ENCODE peak calls at places on chromosome 15, in five cellular contexts. One of them, this sample, is unnamed.

GRCh38 chr15:69863446-69863845 is 234.3 kb downstream of the TLE3 start:
- DNase-seq in HepG2: no peak
- DNase-seq in A549: no peak
- DNase-seq in GM12878: no peak
- DNase-seq in K562: no peak
- DNase-seq in this sample: no peak

GRCh38 chr15:38196116-38196515 is 56.5 kb upstream of the SPRED1 start:
- DNase-seq in HepG2: no peak
- DNase-seq in A549: no peak
- DNase-seq in GM12878: no peak
- DNase-seq in K562: no peak
- DNase-seq in this sample: no peak

GRCh38 chr15:24856397-24857093 is 98.2 kb upstream of the SNRPN start:
- DNase-seq in HepG2: no peak
- DNase-seq in A549: no peak
- DNase-seq in GM12878: no peak
- DNase-seq in K562: peak; percentile 11
- DNase-seq in this sample: peak; percentile 97

GRCh38 chr15:48466825-48467224 is 135.6 kb downstream of the DUT start:
- DNase-seq in HepG2: no peak
- DNase-seq in A549: no peak
- DNase-seq in GM12878: no peak
- DNase-seq in K562: no peak
- DNase-seq in this sample: no peak

GRCh38 chr15:52252781-52253180 is 42.8 kb downstream of the MYO5C start:
- DNase-seq in HepG2: peak; percentile 35
- DNase-seq in A549: peak; percentile 91
- DNase-seq in GM12878: no peak
- DNase-seq in K562: peak; percentile 8
- DNase-seq in this sample: no peak

GRCh38 chr15:63381301-63382192 is at the start of gene CA12:
- DNase-seq in HepG2: peak; percentile 28
- DNase-seq in A549: peak; percentile 81
- DNase-seq in GM12878: no peak
- DNase-seq in K562: no peak
- DNase-seq in this sample: peak; percentile 77

GRCh38 chr15:64746921-64747320 is 28.5 kb downstream of the RBPMS2 start:
- DNase-seq in HepG2: no peak
- DNase-seq in A549: no peak
- DNase-seq in GM12878: no peak
- DNase-seq in K562: no peak
- DNase-seq in this sample: no peak

GRCh38 chr15:91866371-91866905 is 12.9 kb downstream of the SLCO3A1 start:
- DNase-seq in HepG2: no peak
- DNase-seq in A549: no peak
- DNase-seq in GM12878: no peak
- DNase-seq in K562: no peak
- DNase-seq in this sample: no peak

GRCh38 chr15:75061272-75061671 is 37.9 kb downstream of the PPCDC start:
- DNase-seq in HepG2: no peak
- DNase-seq in A549: no peak
- DNase-seq in GM12878: peak; percentile 66
- DNase-seq in K562: no peak
- DNase-seq in this sample: no peak

GRCh38 chr15:67992834-67993233 is 61.3 kb upstream of the PIAS1 start:
- DNase-seq in HepG2: no peak
- DNase-seq in A549: peak; percentile 21
- DNase-seq in GM12878: no peak
- DNase-seq in K562: no peak
- DNase-seq in this sample: no peak

DNA sequence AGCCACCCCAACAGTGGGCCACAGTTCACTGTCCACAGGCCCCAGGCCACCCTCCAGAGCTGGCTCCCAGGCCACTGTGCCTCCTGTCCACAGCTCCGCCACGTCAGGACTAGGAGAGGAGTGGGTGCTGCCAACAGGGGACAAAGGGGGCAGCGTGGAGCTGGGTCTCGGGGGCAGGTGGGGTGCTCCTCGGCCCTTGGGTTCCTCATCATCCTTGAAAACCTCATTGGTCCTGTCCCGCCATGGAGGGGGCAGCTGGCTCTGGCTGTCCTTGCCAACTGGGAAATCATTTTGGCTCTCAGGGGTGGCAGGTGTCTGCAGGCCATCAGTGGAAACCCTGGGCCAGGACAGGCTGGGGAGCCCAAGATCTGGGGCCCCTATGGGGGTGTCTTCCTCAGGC is 45.2 kb downstream of the ADAMTS7 start:
- DNase-seq in HepG2: no peak
- DNase-seq in A549: no peak
- DNase-seq in GM12878: no peak
- DNase-seq in K562: no peak
- DNase-seq in this sample: no peak
- TF ChIP-seq JUNB in HepG2: no peak
- TF ChIP-seq JUNB in A549: no peak
- TF ChIP-seq JUNB in GM12878: no peak
- TF ChIP-seq JUNB in K562: no peak
- TF ChIP-seq JUNB in this sample: no peak

GRCh38 chr15:32867313-32867626 is 149.5 kb downstream of the GREM1 start:
- DNase-seq in HepG2: no peak
- DNase-seq in A549: peak; percentile 93
- DNase-seq in GM12878: no peak
- DNase-seq in K562: peak; percentile 49
- DNase-seq in this sample: no peak
- TF ChIP-seq REST in HepG2: no peak
- TF ChIP-seq REST in A549: no peak
- TF ChIP-seq REST in GM12878: no peak
- TF ChIP-seq REST in K562: no peak
- TF ChIP-seq REST in this sample: no peak

GRCh38 chr15:40087095-40087805 is 21.4 kb downstream of the BMF start:
- DNase-seq in HepG2: no peak
- DNase-seq in A549: no peak
- DNase-seq in GM12878: no peak
- DNase-seq in K562: no peak
- DNase-seq in this sample: no peak

GRCh38 chr15:40091861-40092415 is 16.7 kb downstream of the BMF start:
- DNase-seq in HepG2: no peak
- DNase-seq in A549: no peak
- DNase-seq in GM12878: no peak
- DNase-seq in K562: no peak
- DNase-seq in this sample: peak; percentile 45

GRCh38 chr15:40087991-40088928 is 20.4 kb downstream of the BMF start:
- DNase-seq in HepG2: peak; percentile 92
- DNase-seq in A549: no peak
- DNase-seq in GM12878: no peak
- DNase-seq in K562: no peak
- DNase-seq in this sample: no peak

GRCh38 chr15:40090774-40091455 is 17.8 kb downstream of the BMF start:
- DNase-seq in HepG2: no peak
- DNase-seq in A549: no peak
- DNase-seq in GM12878: no peak
- DNase-seq in K562: no peak
- DNase-seq in this sample: no peak

GRCh38 chr15:40088929-40089755 is 19.5 kb downstream of the BMF start:
- DNase-seq in HepG2: no peak
- DNase-seq in A549: no peak
- DNase-seq in GM12878: no peak
- DNase-seq in K562: peak; percentile 61
- DNase-seq in this sample: peak; percentile 84
- H3K4me2 ChIP-seq in HepG2: peak overlapping the region; percentile 73
- H3K4me2 ChIP-seq in A549: peak overlapping the region; percentile 34
- H3K4me2 ChIP-seq in GM12878: no peak overlapping the region
- H3K4me2 ChIP-seq in K562: no peak overlapping the region
- H3K4me2 ChIP-seq in this sample: peak overlapping the region; percentile 76

GRCh38 chr15:62248277-62248974 is 83.3 kb upstream of the C2CD4B start:
- DNase-seq in HepG2: no peak
- DNase-seq in A549: no peak
- DNase-seq in GM12878: no peak
- DNase-seq in K562: no peak
- DNase-seq in this sample: no peak
- TF ChIP-seq JUNB in HepG2: no peak
- TF ChIP-seq JUNB in A549: no peak
- TF ChIP-seq JUNB in GM12878: no peak
- TF ChIP-seq JUNB in K562: no peak
- TF ChIP-seq JUNB in this sample: no peak

GRCh38 chr15:29805043-29805707 is 17.1 kb downstream of the TJP1 start:
- DNase-seq in HepG2: peak; percentile 18
- DNase-seq in A549: peak; percentile 29
- DNase-seq in GM12878: no peak
- DNase-seq in K562: no peak
- DNase-seq in this sample: no peak
- TF ChIP-seq REST in HepG2: no peak
- TF ChIP-seq REST in A549: no peak
- TF ChIP-seq REST in GM12878: no peak
- TF ChIP-seq REST in K562: no peak
- TF ChIP-seq REST in this sample: no peak